ENCODE peak calls at places on chromosome 3, in four cellular contexts. H is tibial artery, J is HL-60, Z is RWPE1. V is an unnamed sample.

GRCh38 chr3:105997800-105998526 is 129.2 kb upstream of the CBLB start:
- DNase-seq in Z (peak), J (peak), H (peak), V (peak)

GRCh38 chr3:59502806-59503205 is 453.0 kb upstream of the CFAP20DC start:
- DNase-seq in H (no peak), J (no peak), Z (peak), V (no peak)

GRCh38 chr3:198071602-198072285 is 111.7 kb downstream of the LMLN start:
- DNase-seq in H (no peak), Z (peak), J (no peak), V (peak)

GRCh38 chr3:71563827-71564226 is 19.7 kb downstream of the FOXP1 start:
- DNase-seq in Z (no peak), J (no peak), H (no peak), V (no peak)

GRCh38 chr3:114454592-114455251 is 160.9 kb downstream of the TIGIT start:
- DNase-seq in H (no peak), J (no peak), Z (no peak), V (no peak)

GRCh38 chr3:71658131-71658530 is 67.1 kb downstream of the EIF4E3 start:
- DNase-seq in J (no peak), H (peak), Z (peak), V (no peak)

GRCh38 chr3:124829819-124830554 is 57.2 kb downstream of the ITGB5 start:
- DNase-seq in J (no peak), H (no peak), Z (no peak), V (no peak)

GRCh38 chr3:177754508-177754921 is 557.2 kb upstream of the TBL1XR1 start:
- DNase-seq in J (no peak), H (no peak), Z (no peak), V (no peak)

GRCh38 chr3:177145954-177146353 is 51.3 kb downstream of the TBL1XR1 start:
- DNase-seq in Z (no peak), H (no peak), J (no peak), V (no peak)

GRCh38 chr3:38314112-38314766 is 32.1 kb downstream of the SLC22A14 start:
- DNase-seq in J (no peak), H (no peak), Z (no peak), V (no peak)

GRCh38 chr3:150094150-150094932 is 123.6 kb upstream of the PFN2 start:
- DNase-seq in H (no peak), Z (peak), J (no peak), V (peak)

GRCh38 chr3:171044828-171045793 is 18.6 kb upstream of the SLC2A2 start:
- DNase-seq in H (no peak), J (no peak), Z (no peak), V (no peak)

GRCh38 chr3:156781310-156782230 is 44.6 kb upstream of the LEKR1 start:
- DNase-seq in Z (peak), H (no peak), J (no peak), V (peak)

GRCh38 chr3:38574411-38575278 is 74.8 kb downstream of the SCN5A start:
- DNase-seq in Z (no peak), J (no peak), H (peak), V (no peak)

GRCh38 chr3:132803889-132804288 is 81.7 kb upstream of the NPHP3 start:
- DNase-seq in J (no peak), H (no peak), Z (no peak), V (peak)

GRCh38 chr3:158528306-158528705 is 42.7 kb upstream of the MLF1 start:
- DNase-seq in H (no peak), J (no peak), Z (no peak), V (no peak)

GRCh38 chr3:99520511-99520910 is 117.9 kb upstream of the COL8A1 start:
- DNase-seq in H (no peak), J (no peak), Z (no peak), V (no peak)

GRCh38 chr3:141128126-141128777 is 77.1 kb downstream of the SPSB4 start:
- DNase-seq in Z (no peak), J (no peak), H (peak), V (no peak)

GRCh38 chr3:149384911-149385321 is 7.5 kb upstream of the TM4SF1 start:
- DNase-seq in Z (peak), J (no peak), H (no peak), V (no peak)

GRCh38 chr3:150218236-150218635 is 189.9 kb upstream of the TSC22D2 start:
- DNase-seq in Z (no peak), J (no peak), H (no peak), V (no peak)

GRCh38 chr3:160225181-160226025 is at the start of gene C3orf80:
- DNase-seq in J (peak), H (peak), Z (peak), V (peak)

GRCh38 chr3:107845355-107846281 is 245.2 kb downstream of the CD47 start:
- DNase-seq in H (no peak), Z (peak), J (no peak), V (no peak)

GRCh38 chr3:157467165-157467564 is 30.5 kb downstream of the PTX3 start:
- DNase-seq in H (no peak), J (no peak), Z (no peak), V (no peak)

GRCh38 chr3:160447544-160447943 is 2.0 kb downstream of the TRIM59 start:
- DNase-seq in J (no peak), H (no peak), Z (peak), V (no peak)

GRCh38 chr3:123546133-123546755 is 38.6 kb downstream of the HACD2 start:
- DNase-seq in H (no peak), Z (peak), J (no peak), V (no peak)

GRCh38 chr3:133591271-133591742 is 17.8 kb downstream of the CDV3 start:
- DNase-seq in H (no peak), Z (peak), J (no peak), V (peak)

GRCh38 chr3:32283304-32283703 is 44.8 kb downstream of the CMTM8 start:
- DNase-seq in J (no peak), Z (no peak), H (no peak), V (no peak)

GRCh38 chr3:190000187-190000860 is 120.4 kb downstream of the P3H2 start:
- DNase-seq in Z (no peak), J (no peak), H (no peak), V (no peak)

GRCh38 chr3:47024932-47025331 is 45.5 kb downstream of the NBEAL2 start:
- DNase-seq in Z (no peak), H (no peak), J (no peak), V (no peak)

GRCh38 chr3:188090626-188091309 is 63.2 kb upstream of the LPP start:
- DNase-seq in H (no peak), Z (no peak), J (no peak), V (no peak)

GRCh38 chr3:43995929-43996378 is 245.7 kb upstream of the TOPAZ1 start:
- DNase-seq in Z (no peak), H (no peak), J (no peak), V (peak)

GRCh38 chr3:141477224-141477623 is 9.6 kb upstream of the RASA2 start:
- DNase-seq in Z (peak), H (no peak), J (no peak), V (peak)

GRCh38 chr3:55686720-55687254 is 199.7 kb upstream of the WNT5A start:
- DNase-seq in J (no peak), Z (no peak), H (no peak), V (no peak)

GRCh38 chr3:189292667-189293478 is 121.1 kb downstream of the TPRG1 start:
- DNase-seq in H (no peak), J (no peak), Z (no peak), V (peak)

GRCh38 chr3:78204977-78205376 is 1165.1 kb downstream of the ROBO2 start:
- DNase-seq in J (no peak), Z (peak), H (no peak), V (no peak)

GRCh38 chr3:149815318-149815717 is 2.3 kb downstream of the RNF13 start:
- DNase-seq in H (no peak), J (peak), Z (no peak), V (no peak)

GRCh38 chr3:79297242-79297641 is 470.6 kb downstream of the ROBO1 start:
- DNase-seq in Z (peak), H (no peak), J (no peak), V (peak)

GRCh38 chr3:11059090-11059798 is 66.7 kb downstream of the SLC6A1 start:
- DNase-seq in J (peak), H (peak), Z (peak), V (peak)

GRCh38 chr3:40465111-40465407 is 7.9 kb downstream of the RPL14 start:
- DNase-seq in H (no peak), Z (no peak), J (no peak), V (no peak)

GRCh38 chr3:103923907-103924306 is 1442.8 kb upstream of the ALCAM start:
- DNase-seq in H (no peak), Z (no peak), J (no peak), V (no peak)
- H3K27ac ChIP-seq in H (no peak), Z (no peak), J (no peak), V (no peak)

GRCh38 chr3:194364314-194364651 is 5.3 kb downstream of the LRRC15 start:
- DNase-seq in J (no peak), H (no peak), Z (no peak), V (no peak)
- H3K27ac ChIP-seq in J (no peak), H (no peak), Z (peak), V (no peak)

DNA sequence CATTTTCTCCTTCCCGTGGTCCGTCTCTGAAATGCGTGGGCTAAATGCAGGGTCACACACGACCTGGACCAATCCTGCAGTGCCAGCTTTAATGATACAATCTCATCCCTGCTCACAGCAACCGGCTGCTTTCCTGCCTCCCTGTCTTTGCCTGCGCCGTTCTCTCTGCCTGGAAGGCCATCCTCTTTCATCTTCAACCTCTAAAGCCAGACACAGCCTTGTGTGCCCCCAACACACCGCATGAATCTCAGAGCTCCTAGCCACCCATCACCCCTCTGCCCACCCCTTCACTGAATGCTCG is 14.7 kb downstream of the H1-8 start:
- DNase-seq in J (no peak), Z (no peak), H (no peak), V (no peak)
- H3K27ac ChIP-seq in J (no peak), Z (no peak), H (peak), V (no peak)

DNA sequence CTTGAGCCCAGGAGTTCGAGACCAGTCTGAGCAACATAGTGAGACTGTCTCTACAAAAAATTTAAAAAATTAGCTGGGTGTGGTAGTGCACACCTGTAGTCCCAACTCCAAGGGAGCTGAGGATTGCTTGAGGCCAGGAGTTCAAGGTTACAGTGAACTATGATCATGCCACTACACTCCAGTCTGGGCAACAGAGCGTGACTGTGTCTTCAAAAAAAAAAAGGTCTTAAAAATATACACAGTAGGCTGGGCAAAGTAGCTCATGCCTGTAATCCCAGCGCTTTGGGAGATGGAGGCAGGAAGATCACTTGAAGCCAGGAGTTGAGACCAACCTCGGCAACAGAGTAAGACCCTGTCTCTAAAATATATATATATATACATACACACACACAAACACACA is 11.2 kb upstream of the CAMK1 start:
- DNase-seq in J (no peak), H (no peak), Z (no peak), V (no peak)
- H3K27ac ChIP-seq in J (peak), H (no peak), Z (no peak), V (no peak)

GRCh38 chr3:14439501-14440167 is 37.2 kb downstream of the SLC6A6 start:
- DNase-seq in H (peak), J (peak), Z (no peak), V (no peak)

GRCh38 chr3:14441920-14442300 is 39.5 kb downstream of the SLC6A6 start:
- DNase-seq in Z (no peak), H (no peak), J (no peak), V (no peak)

GRCh38 chr3:14440531-14441239 is 38.3 kb downstream of the SLC6A6 start:
- DNase-seq in Z (no peak), J (no peak), H (no peak), V (peak)

GRCh38 chr3:14440168-14440518 is 37.7 kb downstream of the SLC6A6 start:
- DNase-seq in H (no peak), Z (no peak), J (peak), V (no peak)

DNA sequence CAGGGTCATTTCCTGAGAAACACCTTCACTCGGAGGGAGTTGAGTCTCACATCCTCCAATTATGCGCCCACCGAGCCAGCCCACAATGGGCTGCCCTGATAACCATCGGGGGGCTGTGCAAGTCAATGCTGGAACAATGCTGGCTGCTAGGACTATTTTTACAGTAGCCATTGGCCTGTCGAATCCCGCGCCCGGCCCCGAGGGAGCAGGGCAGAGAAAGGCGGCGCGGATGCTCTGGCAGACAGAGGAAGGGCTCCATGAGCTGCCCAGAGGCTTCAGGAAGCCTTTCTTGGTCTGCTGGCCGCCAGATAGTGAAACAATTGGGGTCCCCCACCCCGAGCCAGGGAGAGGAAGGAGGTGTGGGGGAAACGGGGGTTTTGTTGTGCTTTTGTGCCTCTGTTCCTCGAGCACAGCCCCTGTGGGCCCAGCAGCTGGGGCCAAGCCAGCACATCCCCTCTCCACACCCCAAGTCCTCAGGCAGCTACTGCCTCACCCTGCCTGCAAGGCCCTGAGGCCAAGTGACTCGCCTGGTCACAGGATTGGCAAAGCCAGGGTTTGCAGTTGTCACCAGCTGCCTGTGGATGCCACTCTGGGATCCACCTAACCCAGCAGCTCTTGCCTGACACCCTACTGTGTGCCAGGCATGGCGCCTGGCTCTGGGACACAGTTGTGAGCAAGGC is 39.0 kb downstream of the SLC6A6 start:
- DNase-seq in Z (no peak), J (no peak), H (no peak), V (peak)
- H3K27ac ChIP-seq in Z (peak), J (no peak), H (no peak), V (peak)

GRCh38 chr3:195549001-195549400 is 5.9 kb upstream of the PPP1R2 start:
- DNase-seq in H (no peak), Z (no peak), J (no peak), V (no peak)

GRCh38 chr3:195549931-195550519 is 6.9 kb upstream of the PPP1R2 start:
- DNase-seq in H (no peak), Z (no peak), J (peak), V (peak)

GRCh38 chr3:195553268-195553667 is 10.1 kb upstream of the PPP1R2 start:
- DNase-seq in J (no peak), H (no peak), Z (no peak), V (no peak)

GRCh38 chr3:195550723-195551122 is 7.6 kb upstream of the PPP1R2 start:
- DNase-seq in Z (no peak), J (no peak), H (no peak), V (no peak)

DNA sequence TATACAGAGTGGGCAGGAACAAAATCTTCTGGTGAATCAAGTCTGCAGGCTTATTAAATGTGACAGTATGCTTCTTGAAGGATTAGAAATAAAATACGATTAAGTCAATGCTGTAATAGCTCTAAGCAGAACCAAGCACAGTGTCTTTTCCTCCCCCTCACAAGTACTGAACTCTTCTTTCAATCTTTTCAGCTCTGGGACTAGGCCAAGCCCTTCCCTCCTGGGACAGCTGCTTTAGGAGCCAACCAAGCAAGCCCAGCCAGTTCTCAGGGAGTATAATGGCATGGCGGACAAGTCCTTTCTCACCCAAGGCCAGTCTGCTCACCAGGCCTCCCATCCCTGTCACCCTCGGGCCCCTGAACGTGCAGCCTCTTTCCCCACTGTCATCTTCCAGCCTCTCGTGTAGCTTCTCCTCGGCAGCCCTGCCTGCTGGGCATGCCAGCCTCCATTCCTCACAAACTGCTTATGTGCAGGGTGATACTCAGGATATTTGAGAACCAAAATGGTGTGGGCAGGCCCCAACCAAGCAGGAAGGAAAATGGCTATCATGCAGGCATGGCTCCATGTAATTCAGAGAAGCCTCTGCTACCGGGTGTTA is 8.4 kb upstream of the PPP1R2 start:
- DNase-seq in J (no peak), H (no peak), Z (no peak), V (no peak)
- H3K27ac ChIP-seq in J (no peak), H (no peak), Z (no peak), V (no peak)

GRCh38 chr3:174083706-174084105 is 686.2 kb downstream of the NLGN1 start:
- DNase-seq in H (no peak), J (no peak), Z (no peak), V (no peak)
- H3K27ac ChIP-seq in H (no peak), J (no peak), Z (no peak), V (no peak)